ENCODE peak calls at places on chromosomes 16 and 17, in seven cellular contexts. One of them, this sample, is unnamed. For H3K9me3, the result is how much of the 10 kb centered on the place peaks cover.

GRCh38 chr16:10086620-10087019 is 95.6 kb downstream of the GRIN2A start:
- DNase-seq in tibial artery: no peak
- DNase-seq in tibial nerve: no peak
- DNase-seq in heart left ventricle: peak
- DNase-seq in IMR-90: no peak
- DNase-seq in Peyer's patch: no peak
- DNase-seq in esophagus squamous epithelium: no peak
- DNase-seq in this sample: no peak

GRCh38 chr16:68995011-68995504 is 110.4 kb upstream of the HAS3 start:
- DNase-seq in IMR-90: peak
- DNase-seq in esophagus squamous epithelium: no peak
- DNase-seq in tibial artery: no peak
- DNase-seq in Peyer's patch: peak
- DNase-seq in heart left ventricle: no peak
- DNase-seq in tibial nerve: no peak
- DNase-seq in this sample: no peak

GRCh38 chr17:73196500-73196899 is 3.6 kb downstream of the COG1 start:
- DNase-seq in IMR-90: no peak
- DNase-seq in esophagus squamous epithelium: no peak
- DNase-seq in Peyer's patch: peak
- DNase-seq in tibial nerve: no peak
- DNase-seq in tibial artery: no peak
- DNase-seq in heart left ventricle: no peak
- DNase-seq in this sample: no peak

GRCh38 chr16:70659953-70660671 is 13.8 kb downstream of the IL34 start:
- DNase-seq in IMR-90: no peak
- DNase-seq in esophagus squamous epithelium: no peak
- DNase-seq in Peyer's patch: peak
- DNase-seq in tibial nerve: no peak
- DNase-seq in tibial artery: no peak
- DNase-seq in heart left ventricle: no peak
- DNase-seq in this sample: no peak

GRCh38 chr17:29005936-29006438 is at the start of gene SEZ6:
- DNase-seq in tibial artery: peak
- DNase-seq in esophagus squamous epithelium: no peak
- DNase-seq in heart left ventricle: peak
- DNase-seq in IMR-90: peak
- DNase-seq in Peyer's patch: peak
- DNase-seq in tibial nerve: peak
- DNase-seq in this sample: peak

GRCh38 chr16:60945225-60945624 is 1091.0 kb downstream of the CDH8 start:
- DNase-seq in tibial nerve: no peak
- DNase-seq in heart left ventricle: no peak
- DNase-seq in Peyer's patch: no peak
- DNase-seq in esophagus squamous epithelium: no peak
- DNase-seq in IMR-90: no peak
- DNase-seq in tibial artery: no peak
- DNase-seq in this sample: no peak

GRCh38 chr17:48307814-48308411 is 122.1 kb downstream of the SKAP1 start:
- DNase-seq in tibial nerve: peak
- DNase-seq in tibial artery: peak
- DNase-seq in IMR-90: peak
- DNase-seq in heart left ventricle: peak
- DNase-seq in Peyer's patch: peak
- DNase-seq in esophagus squamous epithelium: no peak
- DNase-seq in this sample: peak

GRCh38 chr17:78357177-78357586 is 2.7 kb downstream of the SOCS3 start:
- DNase-seq in tibial artery: no peak
- DNase-seq in tibial nerve: no peak
- DNase-seq in IMR-90: peak
- DNase-seq in heart left ventricle: peak
- DNase-seq in esophagus squamous epithelium: no peak
- DNase-seq in Peyer's patch: no peak
- DNase-seq in this sample: no peak

GRCh38 chr16:50037791-50038190 is 12.8 kb downstream of the CNEP1R1 start:
- DNase-seq in tibial artery: no peak
- DNase-seq in esophagus squamous epithelium: no peak
- DNase-seq in IMR-90: peak
- DNase-seq in tibial nerve: no peak
- DNase-seq in heart left ventricle: no peak
- DNase-seq in Peyer's patch: no peak
- DNase-seq in this sample: no peak

GRCh38 chr17:957856-958421 is 21.6 kb downstream of the NXN start:
- DNase-seq in tibial nerve: no peak
- DNase-seq in heart left ventricle: no peak
- DNase-seq in tibial artery: no peak
- DNase-seq in Peyer's patch: no peak
- DNase-seq in esophagus squamous epithelium: no peak
- DNase-seq in IMR-90: no peak
- DNase-seq in this sample: no peak

GRCh38 chr17:56678249-56679144 is 85.0 kb downstream of the NOG start:
- DNase-seq in IMR-90: no peak
- DNase-seq in esophagus squamous epithelium: no peak
- DNase-seq in heart left ventricle: no peak
- DNase-seq in Peyer's patch: no peak
- DNase-seq in tibial artery: no peak
- DNase-seq in tibial nerve: no peak
- DNase-seq in this sample: no peak

GRCh38 chr16:78984887-78985464 is 615.6 kb downstream of the MAF start:
- DNase-seq in Peyer's patch: no peak
- DNase-seq in esophagus squamous epithelium: no peak
- DNase-seq in tibial artery: no peak
- DNase-seq in heart left ventricle: peak
- DNase-seq in tibial nerve: no peak
- DNase-seq in IMR-90: no peak
- DNase-seq in this sample: no peak

GRCh38 chr16:1913327-1914083 is 4.7 kb downstream of the HS3ST6 start:
- DNase-seq in heart left ventricle: no peak
- DNase-seq in esophagus squamous epithelium: no peak
- DNase-seq in tibial nerve: no peak
- DNase-seq in Peyer's patch: peak
- DNase-seq in IMR-90: no peak
- DNase-seq in tibial artery: no peak
- DNase-seq in this sample: no peak

GRCh38 chr17:30211371-30211770 is 24.1 kb downstream of the SLC6A4 start:
- DNase-seq in tibial artery: no peak
- DNase-seq in IMR-90: no peak
- DNase-seq in heart left ventricle: no peak
- DNase-seq in tibial nerve: no peak
- DNase-seq in Peyer's patch: no peak
- DNase-seq in esophagus squamous epithelium: no peak
- DNase-seq in this sample: no peak

GRCh38 chr16:68696514-68696913 is 40.6 kb upstream of the CDH1 start:
- DNase-seq in Peyer's patch: no peak
- DNase-seq in heart left ventricle: no peak
- DNase-seq in IMR-90: no peak
- DNase-seq in tibial nerve: no peak
- DNase-seq in tibial artery: no peak
- DNase-seq in esophagus squamous epithelium: no peak
- DNase-seq in this sample: no peak

GRCh38 chr17:45029758-45030423 is 21.5 kb downstream of the DCAKD start:
- DNase-seq in tibial nerve: no peak
- DNase-seq in Peyer's patch: no peak
- DNase-seq in heart left ventricle: no peak
- DNase-seq in IMR-90: no peak
- DNase-seq in tibial artery: no peak
- DNase-seq in esophagus squamous epithelium: no peak
- DNase-seq in this sample: no peak

GRCh38 chr16:84042879-84043485 is 387 bp upstream of the SLC38A8 start:
- DNase-seq in Peyer's patch: no peak
- DNase-seq in IMR-90: no peak
- DNase-seq in tibial artery: no peak
- DNase-seq in esophagus squamous epithelium: no peak
- DNase-seq in heart left ventricle: no peak
- DNase-seq in tibial nerve: no peak
- DNase-seq in this sample: no peak

GRCh38 chr16:12971216-12971615 is 69.8 kb downstream of the SHISA9 start:
- DNase-seq in Peyer's patch: no peak
- DNase-seq in IMR-90: no peak
- DNase-seq in esophagus squamous epithelium: no peak
- DNase-seq in tibial nerve: no peak
- DNase-seq in heart left ventricle: no peak
- DNase-seq in tibial artery: no peak
- DNase-seq in this sample: no peak

GRCh38 chr16:9447195-9447551 is 355.7 kb downstream of the HAPSTR1 start:
- DNase-seq in tibial artery: no peak
- DNase-seq in tibial nerve: no peak
- DNase-seq in heart left ventricle: peak
- DNase-seq in Peyer's patch: no peak
- DNase-seq in IMR-90: no peak
- DNase-seq in esophagus squamous epithelium: no peak
- DNase-seq in this sample: no peak

GRCh38 chr17:79706931-79707382 is 23.8 kb upstream of the ENPP7 start:
- DNase-seq in tibial artery: no peak
- DNase-seq in tibial nerve: no peak
- DNase-seq in heart left ventricle: no peak
- DNase-seq in Peyer's patch: no peak
- DNase-seq in esophagus squamous epithelium: no peak
- DNase-seq in IMR-90: no peak
- DNase-seq in this sample: no peak

GRCh38 chr17:45848868-45849535 is 4.3 kb downstream of the SPPL2C start:
- DNase-seq in IMR-90: no peak
- DNase-seq in tibial artery: no peak
- DNase-seq in tibial nerve: no peak
- DNase-seq in heart left ventricle: no peak
- DNase-seq in Peyer's patch: no peak
- DNase-seq in esophagus squamous epithelium: no peak
- DNase-seq in this sample: no peak

GRCh38 chr16:2066139-2066538 is 18.4 kb downstream of the TSC2 start:
- DNase-seq in esophagus squamous epithelium: no peak
- DNase-seq in tibial nerve: no peak
- DNase-seq in heart left ventricle: no peak
- DNase-seq in Peyer's patch: no peak
- DNase-seq in IMR-90: no peak
- DNase-seq in tibial artery: no peak
- DNase-seq in this sample: no peak

GRCh38 chr17:47218896-47219430 is 9.8 kb downstream of the MYL4 start:
- DNase-seq in IMR-90: no peak
- DNase-seq in Peyer's patch: no peak
- DNase-seq in esophagus squamous epithelium: no peak
- DNase-seq in tibial artery: no peak
- DNase-seq in heart left ventricle: no peak
- DNase-seq in tibial nerve: no peak
- DNase-seq in this sample: no peak

DNA sequence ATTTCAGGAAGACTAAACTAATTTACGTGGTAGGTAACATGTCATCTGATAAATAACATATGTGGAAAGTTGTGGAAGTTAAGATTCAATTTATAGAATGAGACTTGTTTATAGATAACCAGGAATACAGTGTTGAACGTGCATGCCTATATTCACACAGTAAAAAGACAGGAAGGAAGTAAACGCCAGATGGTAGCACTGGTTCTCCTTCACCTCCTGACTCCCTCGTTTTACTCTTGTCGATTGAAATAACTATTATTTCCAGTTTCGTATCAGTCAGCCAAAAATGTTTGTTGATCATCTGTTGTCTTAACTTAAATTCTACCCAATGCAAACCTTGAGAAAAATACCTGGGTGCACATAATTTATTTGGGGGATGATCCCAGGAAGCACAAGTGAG is 1.9 kb downstream of the KRTAP4-16 start:
- DNase-seq in heart left ventricle: no peak
- DNase-seq in esophagus squamous epithelium: no peak
- DNase-seq in tibial nerve: no peak
- DNase-seq in Peyer's patch: no peak
- DNase-seq in IMR-90: no peak
- DNase-seq in tibial artery: no peak
- DNase-seq in this sample: no peak
- H3K27ac ChIP-seq in heart left ventricle: no peak
- H3K27ac ChIP-seq in esophagus squamous epithelium: no peak
- H3K27ac ChIP-seq in tibial nerve: no peak
- H3K27ac ChIP-seq in Peyer's patch: no peak
- H3K27ac ChIP-seq in IMR-90: no peak
- H3K27ac ChIP-seq in tibial artery: no peak
- H3K27ac ChIP-seq in this sample: no peak

GRCh38 chr17:58541249-58541648 is 26.8 kb upstream of the MTMR4 start:
- DNase-seq in tibial nerve: no peak
- DNase-seq in Peyer's patch: no peak
- DNase-seq in heart left ventricle: no peak
- DNase-seq in tibial artery: no peak
- DNase-seq in esophagus squamous epithelium: no peak
- DNase-seq in IMR-90: no peak
- DNase-seq in this sample: no peak
- TF ChIP-seq CTCF in tibial nerve: no peak
- TF ChIP-seq CTCF in Peyer's patch: no peak
- TF ChIP-seq CTCF in heart left ventricle: peak
- TF ChIP-seq CTCF in tibial artery: no peak
- TF ChIP-seq CTCF in esophagus squamous epithelium: peak
- TF ChIP-seq CTCF in IMR-90: peak
- TF ChIP-seq CTCF in this sample: no peak

DNA sequence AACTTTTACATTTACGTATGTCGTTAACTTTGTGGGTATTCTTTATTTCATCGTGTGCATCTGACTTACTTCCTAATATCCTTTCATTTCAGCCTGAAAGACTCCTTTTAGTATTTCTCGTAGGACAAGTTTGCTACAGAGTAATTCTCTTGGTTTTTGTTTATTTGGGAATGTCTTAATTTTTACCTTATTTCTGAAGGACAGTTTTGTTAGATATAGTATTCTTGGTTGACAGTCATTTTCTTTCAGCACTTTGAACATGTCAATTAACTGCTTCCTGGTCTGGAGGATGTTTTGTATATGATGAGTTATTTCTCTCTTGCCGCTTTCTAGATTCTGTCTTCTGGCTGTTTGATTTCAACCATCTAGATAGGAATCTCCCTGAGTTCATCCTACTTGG is 109.2 kb upstream of the NACA2 start:
- DNase-seq in tibial nerve: no peak
- DNase-seq in tibial artery: no peak
- DNase-seq in heart left ventricle: no peak
- DNase-seq in IMR-90: no peak
- DNase-seq in Peyer's patch: no peak
- DNase-seq in esophagus squamous epithelium: no peak
- DNase-seq in this sample: no peak
- H3K9me3 ChIP-seq in tibial nerve: under half
- H3K9me3 ChIP-seq in tibial artery: under half
- H3K9me3 ChIP-seq in heart left ventricle: under half
- H3K9me3 ChIP-seq in IMR-90: under half
- H3K9me3 ChIP-seq in Peyer's patch: under half
- H3K9me3 ChIP-seq in esophagus squamous epithelium: under half
- H3K9me3 ChIP-seq in this sample: under half

GRCh38 chr17:50181601-50182345 is 16.0 kb downstream of the SGCA start:
- DNase-seq in IMR-90: peak
- DNase-seq in Peyer's patch: no peak
- DNase-seq in heart left ventricle: no peak
- DNase-seq in esophagus squamous epithelium: no peak
- DNase-seq in tibial artery: no peak
- DNase-seq in tibial nerve: no peak
- DNase-seq in this sample: no peak

GRCh38 chr17:50184611-50185398 is 16.6 kb downstream of the COL1A1 start:
- DNase-seq in IMR-90: peak
- DNase-seq in heart left ventricle: no peak
- DNase-seq in tibial nerve: peak
- DNase-seq in esophagus squamous epithelium: no peak
- DNase-seq in tibial artery: peak
- DNase-seq in Peyer's patch: peak
- DNase-seq in this sample: no peak

GRCh38 chr17:50184057-50184456 is 17.4 kb downstream of the COL1A1 start:
- DNase-seq in Peyer's patch: no peak
- DNase-seq in heart left ventricle: no peak
- DNase-seq in esophagus squamous epithelium: no peak
- DNase-seq in tibial artery: no peak
- DNase-seq in IMR-90: peak
- DNase-seq in tibial nerve: no peak
- DNase-seq in this sample: no peak

GRCh38 chr17:50182783-50183438 is 17.1 kb downstream of the SGCA start:
- DNase-seq in Peyer's patch: no peak
- DNase-seq in esophagus squamous epithelium: no peak
- DNase-seq in tibial nerve: no peak
- DNase-seq in tibial artery: no peak
- DNase-seq in heart left ventricle: no peak
- DNase-seq in IMR-90: peak
- DNase-seq in this sample: no peak

GRCh38 chr17:50183439-50184001 is 17.7 kb downstream of the SGCA start:
- DNase-seq in IMR-90: peak
- DNase-seq in esophagus squamous epithelium: no peak
- DNase-seq in tibial artery: no peak
- DNase-seq in Peyer's patch: no peak
- DNase-seq in heart left ventricle: no peak
- DNase-seq in tibial nerve: no peak
- DNase-seq in this sample: no peak
- H3K27ac ChIP-seq in IMR-90: peak
- H3K27ac ChIP-seq in esophagus squamous epithelium: peak
- H3K27ac ChIP-seq in tibial artery: peak
- H3K27ac ChIP-seq in Peyer's patch: peak
- H3K27ac ChIP-seq in heart left ventricle: no peak
- H3K27ac ChIP-seq in tibial nerve: peak
- H3K27ac ChIP-seq in this sample: no peak